ENCODE peak calls at places on chromosomes 4 and X, in four cellular contexts. One of them, this sample, is unnamed.

GRCh38 chr4:70297581-70297980 is 37.2 kb upstream of the CABS1 start:
- DNase-seq in pancreas: no peak
- DNase-seq in AG04450: no peak
- DNase-seq in SK-N-DZ: no peak
- DNase-seq in this sample: no peak

GRCh38 chrX:46636223-46636622 is 62.7 kb downstream of the CHST7 start:
- DNase-seq in pancreas: no peak
- DNase-seq in AG04450: no peak
- DNase-seq in SK-N-DZ: no peak
- DNase-seq in this sample: no peak

GRCh38 chrX:70172226-70172625 is 5.1 kb upstream of the DGAT2L6 start:
- DNase-seq in pancreas: no peak
- DNase-seq in AG04450: no peak
- DNase-seq in SK-N-DZ: no peak
- DNase-seq in this sample: no peak

GRCh38 chr4:52870225-52870624 is 8.1 kb downstream of the RASL11B start:
- DNase-seq in pancreas: no peak
- DNase-seq in AG04450: no peak
- DNase-seq in SK-N-DZ: no peak
- DNase-seq in this sample: no peak

GRCh38 chr4:152161676-152162330 is 374.1 kb downstream of the FBXW7 start:
- DNase-seq in pancreas: no peak
- DNase-seq in AG04450: no peak
- DNase-seq in SK-N-DZ: no peak
- DNase-seq in this sample: no peak

GRCh38 chr4:56690393-56690971 is 9.4 kb upstream of the HOPX start:
- DNase-seq in pancreas: no peak
- DNase-seq in AG04450: no peak
- DNase-seq in SK-N-DZ: no peak
- DNase-seq in this sample: no peak

GRCh38 chr4:15232725-15233597 is 194.9 kb upstream of the C1QTNF7 start:
- DNase-seq in pancreas: no peak
- DNase-seq in AG04450: peak
- DNase-seq in SK-N-DZ: no peak
- DNase-seq in this sample: no peak

GRCh38 chr4:26916195-26916594 is 55.6 kb downstream of the STIM2 start:
- DNase-seq in pancreas: no peak
- DNase-seq in AG04450: no peak
- DNase-seq in SK-N-DZ: no peak
- DNase-seq in this sample: no peak

GRCh38 chr4:86977621-86978184 is 42.9 kb downstream of the AFF1 start:
- DNase-seq in pancreas: peak
- DNase-seq in AG04450: no peak
- DNase-seq in SK-N-DZ: no peak
- DNase-seq in this sample: peak

GRCh38 chrX:27890611-27891010 is 82.8 kb downstream of the MAGEB10 start:
- DNase-seq in pancreas: no peak
- DNase-seq in AG04450: peak
- DNase-seq in SK-N-DZ: no peak
- DNase-seq in this sample: no peak

GRCh38 chrX:54166915-54167314 is 16.1 kb downstream of the FAM120C start:
- DNase-seq in pancreas: no peak
- DNase-seq in AG04450: no peak
- DNase-seq in SK-N-DZ: no peak
- DNase-seq in this sample: no peak

GRCh38 chrX:13432376-13432775 is 112.5 kb upstream of the ATXN3L start:
- DNase-seq in pancreas: no peak
- DNase-seq in AG04450: peak
- DNase-seq in SK-N-DZ: no peak
- DNase-seq in this sample: no peak

GRCh38 chr4:75940692-75941253 is at the start of gene NAAA:
- DNase-seq in pancreas: peak
- DNase-seq in AG04450: no peak
- DNase-seq in SK-N-DZ: peak
- DNase-seq in this sample: peak

GRCh38 chr4:151422862-151423261 is 13.9 kb downstream of the FHIP1A start:
- DNase-seq in pancreas: no peak
- DNase-seq in AG04450: no peak
- DNase-seq in SK-N-DZ: no peak
- DNase-seq in this sample: no peak

GRCh38 chrX:154458954-154459829 is 1.1 kb downstream of the PLXNA3 start:
- DNase-seq in pancreas: no peak
- DNase-seq in AG04450: no peak
- DNase-seq in SK-N-DZ: no peak
- DNase-seq in this sample: no peak

GRCh38 chr4:82360298-82361177 is 13.3 kb downstream of the HNRNPD start:
- DNase-seq in pancreas: no peak
- DNase-seq in AG04450: no peak
- DNase-seq in SK-N-DZ: peak
- DNase-seq in this sample: no peak

GRCh38 chr4:186587416-186588018 is 32.1 kb upstream of the MTNR1A start:
- DNase-seq in pancreas: peak
- DNase-seq in AG04450: peak
- DNase-seq in SK-N-DZ: peak
- DNase-seq in this sample: peak

GRCh38 chr4:183919173-183919572 is 14.1 kb downstream of the STOX2 start:
- DNase-seq in pancreas: no peak
- DNase-seq in AG04450: no peak
- DNase-seq in SK-N-DZ: no peak
- DNase-seq in this sample: no peak

GRCh38 chr4:74886490-74886889 is 46.4 kb upstream of the PARM1 start:
- DNase-seq in pancreas: no peak
- DNase-seq in AG04450: no peak
- DNase-seq in SK-N-DZ: peak
- DNase-seq in this sample: no peak

GRCh38 chr4:69594382-69594781 is 45.1 kb downstream of the UGT2A2 start:
- DNase-seq in pancreas: no peak
- DNase-seq in AG04450: no peak
- DNase-seq in SK-N-DZ: no peak
- DNase-seq in this sample: peak

GRCh38 chrX:63784902-63785692 is at the start of gene ARHGEF9:
- DNase-seq in pancreas: peak
- DNase-seq in AG04450: no peak
- DNase-seq in SK-N-DZ: peak
- DNase-seq in this sample: no peak

GRCh38 chr4:66273110-66273509 is 602.8 kb upstream of the EPHA5 start:
- DNase-seq in pancreas: no peak
- DNase-seq in AG04450: no peak
- DNase-seq in SK-N-DZ: no peak
- DNase-seq in this sample: no peak

GRCh38 chrX:132044953-132045352 is 21.9 kb downstream of the STK26 start:
- DNase-seq in pancreas: no peak
- DNase-seq in AG04450: no peak
- DNase-seq in SK-N-DZ: no peak
- DNase-seq in this sample: no peak

GRCh38 chrX:27728291-27728690 is 79.5 kb upstream of the MAGEB10 start:
- DNase-seq in pancreas: no peak
- DNase-seq in AG04450: no peak
- DNase-seq in SK-N-DZ: no peak
- DNase-seq in this sample: no peak

GRCh38 chrX:150690126-150690525 is 3.1 kb upstream of the MTMR1 start:
- DNase-seq in pancreas: peak
- DNase-seq in AG04450: peak
- DNase-seq in SK-N-DZ: no peak
- DNase-seq in this sample: no peak

GRCh38 chr4:68079918-68080317 is 49.8 kb downstream of the TMPRSS11F start:
- DNase-seq in pancreas: no peak
- DNase-seq in AG04450: no peak
- DNase-seq in SK-N-DZ: no peak
- DNase-seq in this sample: no peak

GRCh38 chr4:3729188-3729884 is 36.8 kb upstream of the ADRA2C start:
- DNase-seq in pancreas: no peak
- DNase-seq in AG04450: no peak
- DNase-seq in SK-N-DZ: no peak
- DNase-seq in this sample: no peak

GRCh38 chrX:134365923-134366322 is 94.0 kb upstream of the HPRT1 start:
- DNase-seq in pancreas: no peak
- DNase-seq in AG04450: no peak
- DNase-seq in SK-N-DZ: no peak
- DNase-seq in this sample: no peak

GRCh38 chr4:68673143-68673542 is 2.7 kb upstream of the UGT2B15 start:
- DNase-seq in pancreas: no peak
- DNase-seq in AG04450: no peak
- DNase-seq in SK-N-DZ: no peak
- DNase-seq in this sample: no peak

GRCh38 chrX:47518105-47518504 is 35.1 kb upstream of the ZNF41 start:
- DNase-seq in pancreas: no peak
- DNase-seq in AG04450: no peak
- DNase-seq in SK-N-DZ: peak
- DNase-seq in this sample: no peak

GRCh38 chr4:41318839-41319530 is 62.3 kb downstream of the UCHL1 start:
- DNase-seq in pancreas: no peak
- DNase-seq in AG04450: no peak
- DNase-seq in SK-N-DZ: no peak
- DNase-seq in this sample: peak

This sample was measured in Caco-2.